ENCODE peak calls at places on chromosomes 5 and 9, in nine cellular contexts. One of them, this sample, is unnamed.

GRCh38 chr5:132260051-132260450 is 2.6 kb downstream of the PDLIM4 start:
- DNase-seq in hypothalamus: no peak
- DNase-seq in WTC11: no peak
- DNase-seq in HEK293T: no peak
- DNase-seq in cardiac fibroblast: peak; percentile 49
- DNase-seq in activated gamma-delta T cell: no peak
- DNase-seq in non-pigmented ciliary epithelial cell: no peak
- DNase-seq in AG04450: no peak
- DNase-seq in nephron progenitor cell: no peak
- DNase-seq in this sample: no peak

GRCh38 chr5:92758552-92758951 is 822.5 kb downstream of the NR2F1-AS1 start:
- DNase-seq in hypothalamus: no peak
- DNase-seq in WTC11: no peak
- DNase-seq in HEK293T: no peak
- DNase-seq in cardiac fibroblast: peak; percentile 72
- DNase-seq in activated gamma-delta T cell: no peak
- DNase-seq in non-pigmented ciliary epithelial cell: peak; percentile 36
- DNase-seq in AG04450: no peak
- DNase-seq in nephron progenitor cell: no peak
- DNase-seq in this sample: peak; percentile 16

GRCh38 chr5:81639556-81639955 is 111.3 kb downstream of the SSBP2 start:
- DNase-seq in hypothalamus: no peak
- DNase-seq in WTC11: no peak
- DNase-seq in HEK293T: no peak
- DNase-seq in cardiac fibroblast: no peak
- DNase-seq in activated gamma-delta T cell: no peak
- DNase-seq in non-pigmented ciliary epithelial cell: no peak
- DNase-seq in AG04450: no peak
- DNase-seq in nephron progenitor cell: no peak
- DNase-seq in this sample: no peak

GRCh38 chr9:708182-708555 is 133.3 kb upstream of the DMRT1 start:
- DNase-seq in hypothalamus: no peak
- DNase-seq in WTC11: no peak
- DNase-seq in HEK293T: no peak
- DNase-seq in cardiac fibroblast: peak; percentile 10
- DNase-seq in activated gamma-delta T cell: no peak
- DNase-seq in non-pigmented ciliary epithelial cell: no peak
- DNase-seq in AG04450: no peak
- DNase-seq in nephron progenitor cell: no peak
- DNase-seq in this sample: no peak

GRCh38 chr5:61162832-61163567 is 732 bp upstream of the SMIM15 start:
- DNase-seq in hypothalamus: no peak
- DNase-seq in WTC11: no peak
- DNase-seq in HEK293T: no peak
- DNase-seq in cardiac fibroblast: peak; percentile 41
- DNase-seq in activated gamma-delta T cell: no peak
- DNase-seq in non-pigmented ciliary epithelial cell: no peak
- DNase-seq in AG04450: no peak
- DNase-seq in nephron progenitor cell: no peak
- DNase-seq in this sample: no peak

GRCh38 chr9:76759726-76760125 is 4.5 kb upstream of the PCA3 start:
- DNase-seq in hypothalamus: no peak
- DNase-seq in WTC11: no peak
- DNase-seq in HEK293T: no peak
- DNase-seq in cardiac fibroblast: no peak
- DNase-seq in activated gamma-delta T cell: no peak
- DNase-seq in non-pigmented ciliary epithelial cell: no peak
- DNase-seq in AG04450: no peak
- DNase-seq in nephron progenitor cell: no peak
- DNase-seq in this sample: no peak

GRCh38 chr5:178993236-178993765 is 1.8 kb downstream of the GRM6 start:
- DNase-seq in hypothalamus: no peak
- DNase-seq in WTC11: no peak
- DNase-seq in HEK293T: peak; percentile 2
- DNase-seq in cardiac fibroblast: no peak
- DNase-seq in activated gamma-delta T cell: no peak
- DNase-seq in non-pigmented ciliary epithelial cell: no peak
- DNase-seq in AG04450: no peak
- DNase-seq in nephron progenitor cell: no peak
- DNase-seq in this sample: no peak

GRCh38 chr5:42840279-42840678 is 28.6 kb upstream of the SELENOP start:
- DNase-seq in hypothalamus: no peak
- DNase-seq in WTC11: no peak
- DNase-seq in HEK293T: no peak
- DNase-seq in cardiac fibroblast: peak; percentile 86
- DNase-seq in activated gamma-delta T cell: no peak
- DNase-seq in non-pigmented ciliary epithelial cell: peak; percentile 87
- DNase-seq in AG04450: peak; percentile 16
- DNase-seq in nephron progenitor cell: no peak
- DNase-seq in this sample: peak; percentile 12

GRCh38 chr5:159052282-159053011 is 47.3 kb downstream of the EBF1 start:
- DNase-seq in hypothalamus: no peak
- DNase-seq in WTC11: no peak
- DNase-seq in HEK293T: no peak
- DNase-seq in cardiac fibroblast: peak; percentile 67
- DNase-seq in activated gamma-delta T cell: no peak
- DNase-seq in non-pigmented ciliary epithelial cell: no peak
- DNase-seq in AG04450: no peak
- DNase-seq in nephron progenitor cell: no peak
- DNase-seq in this sample: no peak

GRCh38 chr5:172380992-172381643 is 73.2 kb downstream of the SH3PXD2B start:
- DNase-seq in hypothalamus: peak; percentile 64
- DNase-seq in WTC11: no peak
- DNase-seq in HEK293T: no peak
- DNase-seq in cardiac fibroblast: no peak
- DNase-seq in activated gamma-delta T cell: no peak
- DNase-seq in non-pigmented ciliary epithelial cell: no peak
- DNase-seq in AG04450: peak; percentile 30
- DNase-seq in nephron progenitor cell: no peak
- DNase-seq in this sample: no peak

GRCh38 chr9:36401179-36401740 is 1.2 kb upstream of the RNF38 start:
- DNase-seq in hypothalamus: no peak
- DNase-seq in WTC11: no peak
- DNase-seq in HEK293T: peak; percentile 87
- DNase-seq in cardiac fibroblast: peak; percentile 80
- DNase-seq in activated gamma-delta T cell: peak; percentile 84
- DNase-seq in non-pigmented ciliary epithelial cell: no peak
- DNase-seq in AG04450: no peak
- DNase-seq in nephron progenitor cell: no peak
- DNase-seq in this sample: no peak

GRCh38 chr9:131382850-131383729 is 10.8 kb upstream of the PRRC2B start:
- DNase-seq in hypothalamus: no peak
- DNase-seq in WTC11: peak; percentile 68
- DNase-seq in HEK293T: peak; percentile 71
- DNase-seq in cardiac fibroblast: peak; percentile 66
- DNase-seq in activated gamma-delta T cell: no peak
- DNase-seq in non-pigmented ciliary epithelial cell: no peak
- DNase-seq in AG04450: peak; percentile 82
- DNase-seq in nephron progenitor cell: peak; percentile 56
- DNase-seq in this sample: peak; percentile 92

GRCh38 chr5:58687595-58687994 is 104.7 kb downstream of the RAB3C start:
- DNase-seq in hypothalamus: no peak
- DNase-seq in WTC11: no peak
- DNase-seq in HEK293T: no peak
- DNase-seq in cardiac fibroblast: no peak
- DNase-seq in activated gamma-delta T cell: no peak
- DNase-seq in non-pigmented ciliary epithelial cell: no peak
- DNase-seq in AG04450: no peak
- DNase-seq in nephron progenitor cell: no peak
- DNase-seq in this sample: no peak

GRCh38 chr9:76713371-76713770 is 50.9 kb upstream of the PCA3 start:
- DNase-seq in hypothalamus: no peak
- DNase-seq in WTC11: no peak
- DNase-seq in HEK293T: no peak
- DNase-seq in cardiac fibroblast: no peak
- DNase-seq in activated gamma-delta T cell: no peak
- DNase-seq in non-pigmented ciliary epithelial cell: no peak
- DNase-seq in AG04450: no peak
- DNase-seq in nephron progenitor cell: no peak
- DNase-seq in this sample: no peak

GRCh38 chr5:39202594-39203290 is 16.6 kb downstream of the FYB1 start:
- DNase-seq in hypothalamus: no peak
- DNase-seq in WTC11: no peak
- DNase-seq in HEK293T: no peak
- DNase-seq in cardiac fibroblast: no peak
- DNase-seq in activated gamma-delta T cell: no peak
- DNase-seq in non-pigmented ciliary epithelial cell: no peak
- DNase-seq in AG04450: no peak
- DNase-seq in nephron progenitor cell: no peak
- DNase-seq in this sample: no peak

GRCh38 chr9:98191615-98192502 is 578 bp downstream of the CORO2A start:
- DNase-seq in hypothalamus: no peak
- DNase-seq in WTC11: peak; percentile 45
- DNase-seq in HEK293T: peak; percentile 39
- DNase-seq in cardiac fibroblast: no peak
- DNase-seq in activated gamma-delta T cell: no peak
- DNase-seq in non-pigmented ciliary epithelial cell: no peak
- DNase-seq in AG04450: no peak
- DNase-seq in nephron progenitor cell: peak; percentile 46
- DNase-seq in this sample: no peak

GRCh38 chr5:143243103-143243502 is 160.4 kb downstream of the NR3C1 start:
- DNase-seq in hypothalamus: no peak
- DNase-seq in WTC11: no peak
- DNase-seq in HEK293T: no peak
- DNase-seq in cardiac fibroblast: no peak
- DNase-seq in activated gamma-delta T cell: no peak
- DNase-seq in non-pigmented ciliary epithelial cell: no peak
- DNase-seq in AG04450: no peak
- DNase-seq in nephron progenitor cell: no peak
- DNase-seq in this sample: no peak

GRCh38 chr9:130117816-130118632 is 54.2 kb upstream of the NCS1 start:
- DNase-seq in hypothalamus: no peak
- DNase-seq in WTC11: no peak
- DNase-seq in HEK293T: no peak
- DNase-seq in cardiac fibroblast: peak; percentile 69
- DNase-seq in activated gamma-delta T cell: no peak
- DNase-seq in non-pigmented ciliary epithelial cell: no peak
- DNase-seq in AG04450: no peak
- DNase-seq in nephron progenitor cell: no peak
- DNase-seq in this sample: no peak

GRCh38 chr5:103522586-103522985 is 40.0 kb downstream of the NUDT12 start:
- DNase-seq in hypothalamus: no peak
- DNase-seq in WTC11: no peak
- DNase-seq in HEK293T: no peak
- DNase-seq in cardiac fibroblast: peak; percentile 36
- DNase-seq in activated gamma-delta T cell: no peak
- DNase-seq in non-pigmented ciliary epithelial cell: no peak
- DNase-seq in AG04450: no peak
- DNase-seq in nephron progenitor cell: no peak
- DNase-seq in this sample: no peak

This sample was measured in HFF-Myc.